ENCODE peak calls at places on chromosomes 16 and 17, in nine cellular contexts. J is cardiac muscle cell; Z is GM23338; B is tibial artery; F is AG04450; C is naive thymus-derived CD4-positive, alpha-beta T cell; H is GM23248; P is heart left ventricle; T is adrenal gland. W is an unnamed sample.

GRCh38 chr16:75559564-75560372 is 3.7 kb upstream of the TMEM231 start:
- DNase-seq in B (no peak), H (peak), T (no peak), P (peak), J (peak), F (no peak), C (no peak), Z (peak), W (no peak)

GRCh38 chr16:55217392-55217791 is 106.6 kb upstream of the IRX6 start:
- DNase-seq in B (no peak), Z (no peak), J (no peak), T (no peak), H (no peak), F (no peak), P (no peak), C (no peak), W (no peak)

GRCh38 chr17:33201255-33201654 is 91.8 kb downstream of the ASIC2 start:
- DNase-seq in H (no peak), J (no peak), Z (peak), P (no peak), B (no peak), T (no peak), F (no peak), C (no peak), W (no peak)

GRCh38 chr16:67055712-67056487 is 27.0 kb downstream of the CBFB start:
- DNase-seq in P (no peak), T (no peak), H (peak), C (no peak), Z (no peak), J (peak), F (peak), B (no peak), W (peak)

GRCh38 chr17:67400193-67400592 is 23.1 kb downstream of the PITPNC1 start:
- DNase-seq in Z (no peak), C (no peak), T (no peak), B (no peak), P (no peak), J (no peak), F (no peak), H (no peak), W (no peak)

GRCh38 chr16:25052530-25052929 is 37.4 kb upstream of the ARHGAP17 start:
- DNase-seq in Z (no peak), T (peak), F (no peak), C (no peak), J (no peak), P (no peak), B (no peak), H (no peak), W (no peak)

GRCh38 chr16:77885596-77886295 is 97.4 kb downstream of the VAT1L start:
- DNase-seq in J (no peak), P (no peak), C (no peak), Z (no peak), T (no peak), F (no peak), B (no peak), H (peak), W (no peak)

GRCh38 chr16:28087675-28088285 is 24.3 kb upstream of the GSG1L start:
- DNase-seq in T (no peak), F (no peak), H (no peak), Z (peak), P (no peak), B (no peak), J (no peak), C (no peak), W (no peak)

GRCh38 chr17:77919276-77919675 is 39.2 kb upstream of the TNRC6C start:
- DNase-seq in B (no peak), J (no peak), C (no peak), T (no peak), F (no peak), P (no peak), Z (no peak), H (no peak), W (no peak)

GRCh38 chr16:88999457-89000206 is 22.6 kb upstream of the CBFA2T3 start:
- DNase-seq in H (peak), F (no peak), B (no peak), C (no peak), P (no peak), J (peak), T (no peak), Z (peak), W (no peak)

GRCh38 chr16:82067042-82067809 is 32.2 kb downstream of the HSD17B2 start:
- DNase-seq in H (peak), C (no peak), Z (no peak), T (no peak), P (no peak), J (no peak), F (no peak), B (no peak), W (no peak)

GRCh38 chr17:70332811-70333210 is 163.5 kb downstream of the KCNJ2 start:
- DNase-seq in T (no peak), J (no peak), C (no peak), H (no peak), P (no peak), F (no peak), B (no peak), Z (no peak), W (no peak)

GRCh38 chr17:56977673-56978395 is at the start of gene SCPEP1:
- DNase-seq in F (peak), Z (peak), J (peak), P (peak), B (peak), H (peak), C (peak), T (peak), W (no peak)
- H3K27ac ChIP-seq in F (no peak), Z (peak), J (no peak), P (peak), B (peak), H (no peak), C (peak), T (peak), W (peak)

GRCh38 chr17:7184091-7184488 is 4.9 kb upstream of the ASGR1 start:
- DNase-seq in H (no peak), C (no peak), Z (no peak), J (no peak), B (peak), F (no peak), T (peak), P (peak), W (no peak)
- H3K27ac ChIP-seq in H (no peak), C (no peak), Z (no peak), J (no peak), B (no peak), F (no peak), T (peak), P (no peak), W (no peak)

GRCh38 chr16:23248261-23249194 is 53.6 kb upstream of the SCNN1B start:
- DNase-seq in Z (no peak), P (no peak), J (no peak), B (no peak), C (no peak), T (no peak), F (no peak), H (no peak), W (no peak)
- H3K27ac ChIP-seq in Z (no peak), P (no peak), J (no peak), B (peak), C (no peak), T (no peak), F (no peak), H (no peak), W (no peak)

DNA sequence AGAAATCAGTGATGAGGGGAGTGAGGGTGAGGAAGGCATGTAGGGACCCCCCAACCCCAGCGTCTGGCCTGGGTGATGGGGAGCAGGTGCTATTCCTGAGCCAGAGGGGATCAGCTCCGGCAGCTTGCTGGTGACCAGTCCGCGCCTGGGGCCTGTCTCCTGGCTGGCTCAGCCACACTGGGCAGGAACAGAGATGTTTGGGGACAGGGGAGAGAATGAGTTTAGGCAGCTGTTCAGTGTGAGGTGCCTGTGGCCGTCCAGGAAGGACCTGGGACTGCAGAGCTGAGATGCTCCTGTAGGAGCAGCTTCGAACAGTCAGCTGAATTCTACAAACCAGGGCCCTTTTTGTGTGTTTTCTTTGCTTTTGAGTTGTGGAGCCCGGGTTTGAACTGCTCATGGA is 23.2 kb upstream of the SPNS2 start:
- DNase-seq in Z (no peak), F (no peak), T (no peak), H (no peak), J (no peak), B (no peak), C (no peak), P (no peak), W (no peak)
- H3K27ac ChIP-seq in Z (no peak), F (no peak), T (no peak), H (no peak), J (no peak), B (no peak), C (no peak), P (no peak), W (no peak)

GRCh38 chr17:81867123-81867951 is 3.8 kb downstream of the ARHGDIA start:
- DNase-seq in H (peak), Z (peak), F (no peak), B (no peak), C (no peak), P (no peak), T (peak), J (peak), W (no peak)
- H3K27ac ChIP-seq in H (peak), Z (peak), F (peak), B (peak), C (peak), P (peak), T (peak), J (peak), W (peak)

GRCh38 chr17:30316736-30317135 is 17.1 kb downstream of the TMIGD1 start:
- DNase-seq in Z (no peak), H (no peak), B (no peak), F (no peak), P (no peak), C (no peak), T (no peak), J (no peak), W (no peak)
- H3K27ac ChIP-seq in Z (no peak), H (no peak), B (no peak), F (no peak), P (no peak), C (no peak), T (no peak), J (no peak), W (no peak)

GRCh38 chr16:71723537-71724319 is 773 bp downstream of the PHLPP2 start:
- DNase-seq in T (peak), Z (peak), B (peak), J (peak), C (peak), H (peak), F (no peak), P (peak), W (no peak)
- H3K27ac ChIP-seq in T (peak), Z (peak), B (peak), J (peak), C (peak), H (peak), F (no peak), P (peak), W (peak)

DNA sequence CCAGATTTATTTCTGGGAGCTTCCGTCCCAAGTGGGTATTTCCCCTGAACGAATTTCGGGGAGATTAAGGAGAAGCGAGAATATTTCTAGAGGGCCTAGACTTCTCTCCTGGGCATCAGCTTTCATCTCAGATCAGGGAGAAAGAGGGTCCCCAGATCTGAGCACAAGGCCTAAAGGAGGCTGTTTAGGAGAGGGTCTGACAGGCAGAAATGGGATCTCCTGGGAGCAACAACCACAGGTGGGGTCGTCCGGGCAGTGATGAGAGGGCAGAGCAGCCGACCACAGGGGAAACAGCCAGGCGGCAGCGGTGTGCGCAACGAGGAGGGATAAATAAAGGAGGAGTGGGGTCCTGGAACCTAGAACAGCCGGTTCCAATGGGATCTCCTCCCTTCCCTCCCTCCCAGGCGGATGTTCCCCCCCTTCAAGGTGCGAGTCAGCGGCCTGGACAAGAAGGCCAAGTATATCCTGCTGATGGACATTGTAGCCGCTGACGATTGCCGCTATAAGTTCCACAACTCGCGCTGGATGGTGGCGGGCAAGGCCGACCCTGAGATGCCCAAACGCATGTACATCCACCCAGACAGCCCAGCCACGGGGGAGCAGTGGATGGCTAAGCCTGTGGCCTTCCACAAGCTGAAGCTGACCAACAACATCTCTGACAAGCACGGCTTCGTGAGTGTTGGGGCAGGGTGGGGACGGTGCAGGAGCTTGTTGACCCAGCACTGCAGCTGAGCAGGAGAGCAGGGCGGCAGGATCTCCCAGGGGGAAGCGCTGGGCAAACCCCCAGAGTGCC is 1.8 kb downstream of the TBX2 start:
- DNase-seq in T (no peak), H (peak), P (no peak), C (no peak), Z (no peak), J (no peak), F (no peak), B (no peak), W (no peak)
- H3K27ac ChIP-seq in T (peak), H (peak), P (peak), C (no peak), Z (no peak), J (peak), F (peak), B (peak), W (no peak)